ENCODE peak calls at places on chromosomes 4 and X, in six cellular contexts. H is bronchial epithelial cell; N is NCI-H2081; Z is effector CD4-positive, alpha-beta T cell; S is skeletal muscle cell; A is activated gamma-delta T cell treated with Interleukin-2 at 50 U/mL for 16 hours. Q is an unnamed sample.

GRCh38 chr4:43816107-43816506 is 632.5 kb downstream of the KCTD8 start:
- DNase-seq in S (peak), Z (no peak), H (no peak), A (no peak), N (no peak), Q (no peak)

GRCh38 chrX:109384569-109385174 is 97.2 kb downstream of the GUCY2F start:
- DNase-seq in N (peak), A (no peak), Z (no peak), S (no peak), H (no peak), Q (peak)

GRCh38 chrX:81195712-81196111 is 6.0 kb downstream of the HMGN5 start:
- DNase-seq in H (peak), A (peak), S (no peak), N (peak), Z (peak), Q (peak)

GRCh38 chr4:189769131-189769530 is 171.5 kb upstream of the FRG1 start:
- DNase-seq in A (no peak), S (no peak), N (no peak), H (no peak), Z (no peak), Q (no peak)

GRCh38 chrX:132704769-132705168 is 215.9 kb upstream of the MBNL3 start:
- DNase-seq in H (no peak), N (no peak), Z (no peak), A (no peak), S (no peak), Q (no peak)

GRCh38 chrX:54640103-54640428 is 110.0 kb downstream of the GNL3L start:
- DNase-seq in Z (no peak), S (no peak), H (no peak), A (no peak), N (no peak), Q (no peak)

GRCh38 chr4:163895369-163896005 is 401.0 kb downstream of the TMA16 start:
- DNase-seq in N (no peak), A (peak), S (no peak), Z (no peak), H (no peak), Q (no peak)

GRCh38 chr4:168923526-168924194 is 86.4 kb downstream of the CBR4 start:
- DNase-seq in A (peak), S (peak), Z (peak), H (peak), N (peak), Q (peak)

GRCh38 chr4:94545296-94545695 is 93.6 kb downstream of the PDLIM5 start:
- DNase-seq in N (no peak), Z (no peak), A (no peak), H (peak), S (no peak), Q (no peak)

GRCh38 chr4:7003879-7004240 is 39.3 kb upstream of the TADA2B start:
- DNase-seq in A (no peak), S (no peak), Z (no peak), N (no peak), H (no peak), Q (no peak)

GRCh38 chrX:149829751-149830191 is 48.0 kb downstream of the MAGEA9 start:
- DNase-seq in H (peak), A (peak), N (no peak), Z (peak), S (no peak), Q (no peak)

GRCh38 chr4:97605927-97606326 is 537.3 kb downstream of the STPG2 start:
- DNase-seq in Z (no peak), H (no peak), N (no peak), S (no peak), A (no peak), Q (no peak)

GRCh38 chr4:151792525-151792924 is 31.7 kb upstream of the GATB start:
- DNase-seq in Z (no peak), A (no peak), S (no peak), H (no peak), N (no peak), Q (no peak)

GRCh38 chrX:133151320-133151719 is 54.4 kb upstream of the USP26 start:
- DNase-seq in S (no peak), A (no peak), H (peak), Z (no peak), N (no peak), Q (peak)

GRCh38 chrX:95764972-95765451 is 919.6 kb upstream of the DIAPH2 start:
- DNase-seq in H (peak), A (no peak), N (peak), S (no peak), Z (no peak), Q (no peak)

GRCh38 chr4:161714928-161715327 is 448.9 kb downstream of the FSTL5 start:
- DNase-seq in S (peak), H (no peak), A (no peak), N (no peak), Z (no peak), Q (no peak)

GRCh38 chr4:84325625-84326024 is 173.5 kb downstream of the NKX6-1 start:
- DNase-seq in S (no peak), N (no peak), Z (no peak), H (no peak), A (no peak), Q (no peak)

GRCh38 chr4:72473434-72473900 is 95.6 kb downstream of the ADAMTS3 start:
- DNase-seq in Z (no peak), H (no peak), S (peak), A (no peak), N (no peak), Q (no peak)

GRCh38 chr4:123867910-123868587 is 471.5 kb downstream of the SPRY1 start:
- DNase-seq in S (no peak), H (no peak), N (no peak), Z (no peak), A (no peak), Q (no peak)

GRCh38 chr4:105145913-105146285 is 777 bp upstream of the TET2 start:
- DNase-seq in A (peak), N (no peak), H (no peak), Z (peak), S (no peak), Q (no peak)

GRCh38 chrX:83446355-83446754 is 61.7 kb upstream of the POU3F4 start:
- DNase-seq in N (no peak), Z (no peak), H (no peak), S (no peak), A (no peak), Q (no peak)

GRCh38 chr4:26912069-26912468 is 51.4 kb downstream of the STIM2 start:
- DNase-seq in Z (no peak), H (no peak), A (no peak), N (no peak), S (no peak), Q (no peak)

GRCh38 chr4:4457803-4458550 is 71.1 kb downstream of the NSG1 start:
- DNase-seq in H (peak), Z (no peak), S (no peak), A (no peak), N (no peak), Q (no peak)

GRCh38 chrX:64843224-64843623 is 133.0 kb downstream of the ZC4H2 start:
- DNase-seq in N (no peak), Z (no peak), A (no peak), S (no peak), H (no peak), Q (no peak)

GRCh38 chr4:154743683-154744340 is at the start of gene LRAT:
- DNase-seq in A (no peak), H (peak), Z (peak), S (no peak), N (peak), Q (peak)

GRCh38 chrX:128460835-128461234 is 408.6 kb upstream of the ACTRT1 start:
- DNase-seq in Z (no peak), A (no peak), S (no peak), N (no peak), H (no peak), Q (no peak)

GRCh38 chr4:119730644-119730995 is 102.0 kb upstream of the PDE5A start:
- DNase-seq in Z (no peak), N (no peak), S (no peak), H (no peak), A (no peak), Q (no peak)

GRCh38 chrX:131703646-131704045 is 159.8 kb downstream of the OR13H1 start:
- DNase-seq in A (no peak), N (no peak), H (no peak), Z (no peak), S (no peak), Q (no peak)

GRCh38 chr4:79852305-79852730 is 220.7 kb downstream of the ANTXR2 start:
- DNase-seq in H (no peak), A (no peak), N (no peak), Z (no peak), S (peak), Q (peak)

GRCh38 chr4:6727081-6727942 is 11.3 kb downstream of the BLOC1S4 start:
- DNase-seq in A (no peak), N (no peak), H (no peak), S (no peak), Z (no peak), Q (no peak)

GRCh38 chr4:154491341-154491679 is 289 bp downstream of the DCHS2 start:
- DNase-seq in N (no peak), H (peak), S (no peak), Z (no peak), A (no peak), Q (no peak)

GRCh38 chrX:24124227-24124799 is 25.2 kb upstream of the ZFX start:
- DNase-seq in Z (no peak), S (no peak), H (no peak), A (no peak), N (no peak), Q (no peak)

GRCh38 chr4:159178147-159178541 is 75.3 kb downstream of the RAPGEF2 start:
- DNase-seq in N (no peak), S (peak), A (no peak), Z (no peak), H (no peak), Q (no peak)